ENCODE peak calls at places on chromosomes 2 and 18, in nine cellular contexts. T is HT-29; M is EL; H is stimulated activated CD4-positive, alpha-beta T cell treated with anti-CD3 and anti-CD28 coated beads, Interleukin-4, amount 100 ng/mL, for 24 hours; F is NCI-H69; G is mucosa of gallbladder; X is midbrain; Z is H7; E is mesenchymal stem cell. V is an unnamed sample.
A peak's percentile ranks its signal among the peaks of the same experiment; 100 is the strongest.

GRCh38 chr18:67417864-67418523 is 98.5 kb downstream of the DSEL start:
- DNase-seq in H (peak; percentile 10), T (peak; percentile 2), E (peak; percentile 82), X (no peak), G (peak; percentile 14), M (peak; percentile 49), F (no peak), Z (no peak), V (no peak)

GRCh38 chr2:217279571-217279970 is 419.7 kb upstream of the TNP1 start:
- DNase-seq in G (no peak), M (peak; percentile 95), Z (no peak), T (no peak), F (no peak), E (peak; percentile 93), X (no peak), H (no peak), V (no peak)

GRCh38 chr2:127174176-127174575 is 45.9 kb downstream of the CYP27C1 start:
- DNase-seq in G (no peak), T (peak; percentile 44), H (no peak), E (peak; percentile 46), F (no peak), Z (peak; percentile 82), M (peak; percentile 46), X (peak; percentile 29), V (no peak)

GRCh38 chr18:71707400-71707799 is 836.7 kb downstream of the CBLN2 start:
- DNase-seq in G (no peak), Z (no peak), M (no peak), H (no peak), X (no peak), T (no peak), E (no peak), F (no peak), V (no peak)

GRCh38 chr18:394997-395383 is 105.5 kb downstream of the COLEC12 start:
- DNase-seq in E (peak; percentile 69), T (no peak), F (peak; percentile 71), H (no peak), X (peak; percentile 16), G (peak; percentile 23), Z (no peak), M (peak; percentile 87), V (no peak)

GRCh38 chr18:49161627-49162026 is 210.9 kb upstream of the SMAD7 start:
- DNase-seq in M (peak; percentile 20), G (no peak), E (peak; percentile 81), Z (no peak), H (peak; percentile 43), F (no peak), X (no peak), T (no peak), V (no peak)

GRCh38 chr2:240916571-240917008 is 10.5 kb downstream of the CROCC2 start:
- DNase-seq in M (peak; percentile 88), G (no peak), F (peak; percentile 83), Z (peak; percentile 94), T (peak; percentile 40), X (no peak), E (peak; percentile 74), H (no peak), V (no peak)

GRCh38 chr2:5183031-5183430 is 509.2 kb upstream of the SOX11 start:
- DNase-seq in X (no peak), Z (no peak), H (no peak), E (no peak), T (no peak), M (no peak), G (no peak), F (no peak), V (no peak)

GRCh38 chr2:55232863-55233657 is 572 bp downstream of the RPS27A start:
- DNase-seq in G (no peak), Z (peak; percentile 32), T (peak; percentile 47), F (peak; percentile 33), M (peak; percentile 22), H (peak; percentile 54), E (peak; percentile 46), X (no peak), V (peak; percentile 19)

GRCh38 chr18:46264255-46264654 is 160.1 kb downstream of the HAUS1 start:
- DNase-seq in X (no peak), M (no peak), G (no peak), H (no peak), E (peak; percentile 91), Z (peak; percentile 37), F (peak; percentile 20), T (peak; percentile 18), V (no peak)

GRCh38 chr2:101983928-101984327 is 7.8 kb upstream of the IL1R2 start:
- DNase-seq in F (no peak), G (no peak), T (peak; percentile 30), Z (peak; percentile 50), X (peak; percentile 12), E (peak; percentile 19), M (no peak), H (no peak), V (no peak)

GRCh38 chr2:88540346-88540745 is 86.9 kb downstream of the EIF2AK3 start:
- DNase-seq in M (peak; percentile 57), H (no peak), Z (no peak), X (no peak), E (peak; percentile 26), G (no peak), F (no peak), T (no peak), V (no peak)